ENCODE peak calls at places on chromosomes 6 and 20, in ten cellular contexts. P, Z, N, F, U, M, B, K, D and A are unnamed samples.

GRCh38 chr6:506508-506907 is 115.0 kb downstream of the IRF4 start:
- DNase-seq in M (no peak), P (no peak), D (no peak), B (no peak), Z (no peak), F (no peak), K (no peak), N (no peak), U (no peak), A (no peak)

GRCh38 chr6:96649926-96650325 is 87.0 kb downstream of the FHL5 start:
- DNase-seq in Z (no peak), B (no peak), F (no peak), U (no peak), N (no peak), M (no peak), K (no peak), D (no peak), P (no peak), A (no peak)

GRCh38 chr20:56859751-56860366 is 230.8 kb downstream of the TFAP2C start:
- DNase-seq in B (no peak), P (no peak), F (no peak), M (no peak), D (no peak), Z (no peak), N (peak; percentile 14), U (no peak), K (no peak), A (peak; percentile 59)

GRCh38 chr20:61508301-61508700 is 256.2 kb downstream of the CDH4 start:
- DNase-seq in M (no peak), F (no peak), P (no peak), D (no peak), K (no peak), Z (no peak), U (no peak), N (no peak), B (no peak), A (no peak)

GRCh38 chr6:160137130-160137988 is 15.7 kb downstream of the SLC22A1 start:
- DNase-seq in N (no peak), D (no peak), M (peak; percentile 76), Z (no peak), U (no peak), K (no peak), B (no peak), P (no peak), F (no peak), A (no peak)

GRCh38 chr6:166567107-166567506 is 19.4 kb downstream of the RAMACL start:
- DNase-seq in P (no peak), N (peak; percentile 96), B (no peak), F (peak; percentile 93), K (no peak), D (no peak), Z (peak; percentile 96), M (peak; percentile 91), U (no peak), A (peak; percentile 95)

GRCh38 chr6:168886964-168887363 is 366.7 kb downstream of the THBS2 start:
- DNase-seq in M (no peak), B (no peak), F (no peak), P (no peak), D (no peak), Z (no peak), U (no peak), K (no peak), N (no peak), A (no peak)

GRCh38 chr20:3632311-3633004 is 30.7 kb downstream of the GFRA4 start:
- DNase-seq in Z (no peak), K (no peak), D (no peak), N (no peak), B (no peak), U (no peak), F (no peak), M (no peak), P (no peak), A (no peak)

GRCh38 chr6:75124983-75125382 is 80.9 kb downstream of the COL12A1 start:
- DNase-seq in F (no peak), K (no peak), D (no peak), B (no peak), P (no peak), M (no peak), N (peak; percentile 10), U (no peak), Z (no peak), A (no peak)

GRCh38 chr6:6808915-6809314 is 220.4 kb downstream of the LY86 start:
- DNase-seq in U (no peak), F (no peak), Z (no peak), N (no peak), K (no peak), B (no peak), D (no peak), M (no peak), P (no peak), A (no peak)

GRCh38 chr20:25315418-25316210 is 67.7 kb downstream of the PYGB start:
- DNase-seq in B (no peak), D (peak; percentile 14), M (peak; percentile 68), F (no peak), U (peak; percentile 17), Z (no peak), N (peak; percentile 29), K (no peak), P (no peak), A (no peak)

GRCh38 chr20:6612615-6612917 is 154.9 kb upstream of the BMP2 start:
- DNase-seq in B (no peak), Z (no peak), F (no peak), P (no peak), D (no peak), M (no peak), U (no peak), N (no peak), K (no peak), A (no peak)

GRCh38 chr6:27605401-27606342 is 132.8 kb upstream of the ZNF184 start:
- DNase-seq in K (no peak), P (peak; percentile 85), B (no peak), U (no peak), D (no peak), N (peak; percentile 77), F (no peak), Z (peak; percentile 58), M (no peak), A (peak; percentile 61)

GRCh38 chr20:50876063-50876685 is 55.1 kb downstream of the ADNP start:
- DNase-seq in D (no peak), N (no peak), Z (no peak), F (no peak), K (no peak), P (no peak), B (no peak), U (no peak), M (no peak), A (no peak)

GRCh38 chr20:45469336-45470261 is at the start of gene WFDC2:
- DNase-seq in B (no peak), F (no peak), P (no peak), K (no peak), Z (no peak), M (no peak), D (peak; percentile 76), U (peak; percentile 42), N (no peak), A (no peak)

GRCh38 chr20:32159766-32160221 is 47.7 kb downstream of the PLAGL2 start:
- DNase-seq in F (no peak), Z (no peak), B (no peak), P (no peak), K (no peak), D (no peak), U (no peak), N (no peak), M (no peak), A (no peak)

GRCh38 chr6:80316655-80317332 is 210.3 kb downstream of the BCKDHB start:
- DNase-seq in D (no peak), M (no peak), U (no peak), Z (peak; percentile 57), K (no peak), P (no peak), B (no peak), N (no peak), F (no peak), A (no peak)
- TF ChIP-seq CTCF in D (no peak), M (no peak), U (no peak), Z (peak; percentile 63), K (no peak), P (no peak), B (no peak), N (peak; percentile 26), F (peak; percentile 21), A (peak; percentile 21)

DNA sequence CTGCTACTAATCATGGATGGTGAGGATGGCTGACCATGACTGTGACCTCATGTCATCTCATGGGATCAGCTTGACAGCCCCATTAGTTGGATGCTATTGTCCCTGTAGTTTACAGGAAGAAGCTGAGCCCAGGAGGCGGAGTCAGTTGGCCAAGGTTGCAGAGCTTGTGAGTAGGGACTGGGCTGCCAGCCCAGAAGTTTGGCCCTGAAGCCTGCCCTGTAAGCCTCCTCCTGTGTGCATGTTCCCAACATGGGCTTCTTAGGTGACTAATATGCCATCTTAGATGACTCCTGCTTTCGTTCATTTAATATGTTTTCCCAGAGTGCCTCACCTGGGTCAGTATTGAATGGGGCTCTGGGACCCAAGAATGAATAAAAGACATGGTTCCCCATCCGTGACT is 6.9 kb downstream of the EDN3 start:
- DNase-seq in B (no peak), K (no peak), P (no peak), F (no peak), U (no peak), N (no peak), D (peak; percentile 60), M (no peak), Z (no peak), A (no peak)
- H3K4me3 ChIP-seq in B (no peak overlapping the region), K (no peak overlapping the region), P (no peak overlapping the region), F (no peak overlapping the region), U (no peak overlapping the region), N (no peak overlapping the region), D (no peak overlapping the region), M (no peak overlapping the region), Z (no peak overlapping the region), A (no peak overlapping the region)

DNA sequence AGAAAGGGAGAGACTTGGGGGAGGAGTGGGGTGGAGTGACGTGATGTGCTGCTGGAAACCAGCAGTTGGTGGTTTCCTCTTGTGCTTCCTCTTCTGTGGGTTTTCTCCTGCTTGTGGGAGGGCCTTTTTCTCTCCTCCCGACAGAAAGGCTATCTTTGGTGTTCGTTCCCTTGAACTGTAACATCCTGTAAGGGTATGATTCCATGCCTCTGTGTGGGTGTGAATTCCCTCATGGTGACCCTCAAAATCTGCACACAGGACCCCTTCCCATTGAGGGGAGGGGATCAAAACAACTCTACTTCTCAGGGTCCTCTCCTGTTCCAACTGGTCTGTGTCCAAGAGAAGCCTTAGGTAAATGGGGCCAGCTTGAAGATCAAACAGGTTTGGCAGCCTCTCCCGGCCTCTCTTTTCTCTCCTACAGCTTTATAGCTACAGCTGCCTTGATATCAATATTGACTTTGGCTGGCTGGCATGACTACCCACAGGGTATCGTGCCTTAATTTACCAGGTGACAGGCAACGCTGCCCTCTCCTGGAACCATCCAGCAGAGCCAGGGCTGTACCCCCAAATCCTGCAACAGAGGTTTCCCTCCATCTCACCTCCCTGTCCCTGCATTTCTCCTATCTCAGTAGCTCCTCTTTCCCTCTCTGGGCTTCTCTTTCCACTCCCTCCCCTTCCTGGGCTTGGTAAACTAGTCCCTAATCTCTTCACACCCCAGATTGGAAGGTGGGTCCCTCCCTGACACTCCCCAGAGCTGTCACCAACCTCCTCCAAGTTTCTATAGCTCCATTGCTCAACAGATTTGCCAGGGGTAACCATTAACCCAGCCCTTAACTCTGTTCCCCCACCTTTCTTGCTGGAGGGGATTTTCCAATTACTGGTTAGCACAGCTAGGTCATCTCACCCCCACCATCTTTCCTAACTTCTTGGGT is 1.5 kb upstream of the MSH5 start:
- DNase-seq in K (peak; percentile 75), B (peak; percentile 52), F (no peak), N (peak; percentile 86), M (no peak), U (peak; percentile 89), Z (peak; percentile 80), P (no peak), D (peak; percentile 76), A (peak; percentile 84)
- TF ChIP-seq CTCF in K (peak; percentile 30), B (no peak), F (peak; percentile 16), N (peak; percentile 29), M (no peak), U (no peak), Z (peak; percentile 32), P (peak; percentile 38), D (peak; percentile 17), A (peak; percentile 33)

GRCh38 chr6:114649298-114649697 is 306.5 kb upstream of the HS3ST5 start:
- DNase-seq in M (no peak), K (no peak), F (no peak), B (no peak), D (no peak), P (no peak), U (no peak), N (no peak), Z (no peak), A (no peak)
- H3K4me3 ChIP-seq in M (no peak overlapping the region), K (no peak overlapping the region), F (no peak overlapping the region), B (no peak overlapping the region), D (no peak overlapping the region), P (no peak overlapping the region), U (no peak overlapping the region), N (no peak overlapping the region), Z (no peak overlapping the region), A (no peak overlapping the region)